ENCODE peak calls at places on chromosomes 11 and 22, in five cellular contexts. O is neuronal stem cell, U is IMR-90, I is mesenchymal stem cell, N is H9. S is an unnamed sample.

GRCh38 chr11:34366522-34366921 is 8.7 kb upstream of the ABTB2 start:
- DNase-seq in U (no peak), O (no peak), N (no peak), I (no peak), S (peak)

GRCh38 chr11:64489831-64490441 is 101.1 kb upstream of the SLC22A12 start:
- DNase-seq in I (peak), N (peak), U (peak), O (peak), S (peak)

GRCh38 chr22:23210428-23211170 is 30.3 kb downstream of the BCR start:
- DNase-seq in N (no peak), O (no peak), I (no peak), U (no peak), S (no peak)

GRCh38 chr22:49760280-49760629 is 67.4 kb downstream of the BRD1 start:
- DNase-seq in U (no peak), O (no peak), I (no peak), N (no peak), S (no peak)

GRCh38 chr11:70247042-70247709 is 23.3 kb upstream of the PPFIA1 start:
- DNase-seq in I (no peak), O (no peak), U (peak), N (no peak), S (no peak)

GRCh38 chr11:119671561-119672015 is 57.4 kb downstream of the NECTIN1 start:
- DNase-seq in U (peak), N (no peak), O (no peak), I (peak), S (no peak)

GRCh38 chr22:17931400-17931825 is 92.9 kb downstream of the MICAL3 start:
- DNase-seq in N (no peak), U (no peak), O (no peak), I (no peak), S (no peak)

GRCh38 chr11:18312663-18313420 is 9.1 kb downstream of the HPS5 start:
- DNase-seq in U (peak), N (no peak), O (no peak), I (peak), S (peak)

GRCh38 chr11:77188323-77188911 is 60.4 kb downstream of the MYO7A start:
- DNase-seq in O (peak), I (peak), U (peak), N (peak), S (peak)

GRCh38 chr22:41828516-41828915 is 4.4 kb upstream of the SREBF2 start:
- DNase-seq in N (no peak), I (no peak), O (no peak), U (no peak), S (peak)

GRCh38 chr11:6225896-6226295 is 8.5 kb downstream of the FHIP1B start:
- DNase-seq in U (no peak), I (no peak), O (no peak), N (no peak), S (no peak)

GRCh38 chr11:125429174-125429707 is 66.8 kb downstream of the FEZ1 start:
- DNase-seq in U (peak), O (peak), N (peak), I (peak), S (peak)

GRCh38 chr11:95092549-95093324 is 3.1 kb downstream of the ENDOD1 start:
- DNase-seq in I (peak), O (no peak), N (no peak), U (peak), S (peak)

GRCh38 chr22:23744001-23744400 is 6.9 kb downstream of the ZNF70 start:
- DNase-seq in N (no peak), O (no peak), I (no peak), U (no peak), S (no peak)

GRCh38 chr11:67298786-67299185 is 4.5 kb upstream of the SSH3 start:
- DNase-seq in I (no peak), U (no peak), O (no peak), N (no peak), S (no peak)

GRCh38 chr11:130003717-130004001 is 1.0 kb upstream of the PRDM10 start:
- DNase-seq in N (no peak), I (no peak), U (no peak), O (no peak), S (no peak)

GRCh38 chr11:130002352-130002845 is at the start of gene PRDM10:
- DNase-seq in O (peak), I (peak), N (peak), U (peak), S (peak)

GRCh38 chr11:130002846-130003716 is 446 bp upstream of the PRDM10 start:
- DNase-seq in O (peak), I (peak), N (peak), U (peak), S (peak)

GRCh38 chr11:130008326-130008725 is 5.7 kb upstream of the PRDM10 start:
- DNase-seq in N (no peak), I (no peak), U (no peak), O (no peak), S (no peak)

DNA sequence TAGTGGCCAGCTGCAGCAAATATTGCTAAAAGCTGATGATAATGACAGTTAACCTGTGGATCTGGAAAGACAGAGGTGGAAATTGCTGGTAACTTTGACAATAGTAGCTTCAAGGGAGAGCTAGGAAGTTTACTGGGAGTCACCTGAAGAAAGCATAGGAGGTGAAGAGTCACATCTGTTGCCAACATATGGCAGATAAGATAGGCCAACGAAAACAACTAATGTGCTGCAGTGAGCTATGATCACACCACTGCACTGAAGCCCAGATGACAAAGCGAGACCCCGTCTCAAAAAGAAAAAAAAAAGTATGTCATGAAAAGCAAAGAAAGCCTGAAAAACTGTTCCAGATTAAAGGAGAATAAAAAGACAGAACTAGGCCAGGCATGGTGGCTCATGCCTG is 4.3 kb upstream of the PRDM10 start:
- DNase-seq in U (no peak), O (no peak), N (no peak), I (no peak), S (no peak)
- H2BK120ac ChIP-seq in U (no peak), O (no peak), N (no peak), I (no peak), S (no peak)

GRCh38 chr11:3214420-3214699 is 4.3 kb downstream of the MRGPRG start:
- DNase-seq in U (no peak), N (no peak), O (no peak), I (no peak), S (no peak)

GRCh38 chr11:3213659-3214419 is 4.8 kb downstream of the MRGPRG start:
- DNase-seq in I (no peak), O (no peak), U (no peak), N (no peak), S (no peak)

GRCh38 chr11:3217751-3218482 is 696 bp downstream of the MRGPRG start:
- DNase-seq in U (no peak), O (no peak), N (peak), I (no peak), S (no peak)

GRCh38 chr11:3216027-3216525 is 2.5 kb downstream of the MRGPRG start:
- DNase-seq in U (no peak), N (peak), I (no peak), O (no peak), S (no peak)

DNA sequence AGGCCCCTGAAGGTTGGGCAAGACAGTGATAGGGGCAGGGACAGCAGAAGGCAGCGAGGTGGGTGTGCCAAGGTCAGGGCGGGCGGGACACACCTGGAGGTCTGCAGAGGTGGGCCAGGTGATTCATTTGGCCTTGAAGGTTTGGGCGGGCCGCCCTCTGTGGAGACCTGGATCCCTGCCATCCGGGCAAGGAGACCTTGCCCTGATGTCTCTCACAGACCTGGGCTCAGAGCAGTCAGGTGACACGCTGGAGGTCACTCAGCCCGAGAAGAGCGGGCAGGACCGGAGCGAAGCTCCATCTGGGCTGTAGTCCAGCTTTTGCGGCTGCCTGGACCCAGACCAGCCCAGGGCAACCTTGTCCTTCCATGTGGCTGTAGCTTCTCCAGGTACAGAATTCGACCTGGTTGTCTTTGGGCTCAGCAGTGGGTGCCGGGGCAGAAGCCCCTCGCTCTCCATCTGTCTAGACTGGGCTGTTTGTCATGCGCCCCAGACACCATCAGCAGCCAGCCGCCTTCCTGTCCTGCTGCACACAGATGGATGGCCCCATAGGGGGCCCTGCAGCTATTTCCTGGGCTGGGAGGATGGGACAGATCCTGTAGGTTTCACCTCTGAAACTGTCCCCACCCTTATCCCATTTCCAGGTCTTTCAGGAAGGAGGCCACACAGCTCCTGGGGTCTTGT is 3.1 kb downstream of the MRGPRG start:
- DNase-seq in U (no peak), I (no peak), O (no peak), N (no peak), S (no peak)
- H2BK120ac ChIP-seq in U (no peak), I (no peak), O (no peak), N (no peak), S (no peak)

GRCh38 chr11:1732421-1733008 is 17.9 kb downstream of the IFITM10 start:
- DNase-seq in I (no peak), N (no peak), O (no peak), U (no peak), S (no peak)
- H2BK120ac ChIP-seq in I (no peak), N (no peak), O (no peak), U (no peak), S (no peak)

DNA sequence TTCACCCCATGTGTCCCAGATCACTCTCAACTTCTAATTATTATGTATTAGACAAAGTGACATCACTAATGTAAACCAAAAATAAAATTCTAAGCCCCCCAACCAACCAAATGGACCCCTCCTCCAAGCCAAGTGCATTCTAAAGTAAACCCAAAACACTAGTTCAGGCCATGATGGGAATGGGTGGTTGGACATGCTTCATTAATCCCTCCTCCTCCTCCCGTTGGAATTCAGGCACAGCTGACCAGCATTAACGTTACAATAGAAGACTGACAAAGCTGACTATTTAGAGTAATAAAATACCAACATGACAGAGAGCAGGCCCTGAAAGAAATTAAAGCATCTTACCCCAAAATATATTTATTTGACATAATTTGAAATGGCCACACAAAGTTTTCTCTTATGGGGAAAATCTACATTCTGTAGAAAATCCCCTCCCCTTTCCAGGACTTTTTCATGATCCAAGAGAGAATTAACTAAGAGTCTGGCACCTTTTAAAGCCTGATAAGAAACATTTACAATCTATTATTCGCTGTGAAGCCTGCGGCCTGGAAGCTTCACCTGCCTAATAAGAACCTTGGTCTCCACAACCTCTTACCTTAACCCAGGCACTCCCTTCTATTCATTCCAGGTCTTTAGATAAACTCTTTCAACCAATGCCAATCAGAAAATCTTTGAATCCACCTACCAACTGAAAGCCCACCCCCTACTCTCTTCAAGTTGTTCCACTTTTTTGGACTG is 948.5 kb upstream of the CCDC90B start:
- DNase-seq in I (no peak), U (no peak), O (no peak), N (no peak), S (no peak)
- H2BK120ac ChIP-seq in I (no peak), U (no peak), O (no peak), N (no peak), S (no peak)

GRCh38 chr11:313304-313786 is 495 bp upstream of the IFITM1 start:
- DNase-seq in O (no peak), I (no peak), N (no peak), U (no peak), S (no peak)

GRCh38 chr11:309558-309855 is 1.9 kb downstream of the IFITM2 start:
- DNase-seq in I (no peak), U (no peak), O (no peak), N (no peak), S (no peak)

GRCh38 chr11:313787-314547 is at the start of gene IFITM1:
- DNase-seq in U (peak), O (no peak), N (no peak), I (peak), S (no peak)

GRCh38 chr11:315051-315481 is 1.2 kb downstream of the IFITM1 start:
- DNase-seq in N (no peak), I (peak), O (no peak), U (no peak), S (no peak)

DNA sequence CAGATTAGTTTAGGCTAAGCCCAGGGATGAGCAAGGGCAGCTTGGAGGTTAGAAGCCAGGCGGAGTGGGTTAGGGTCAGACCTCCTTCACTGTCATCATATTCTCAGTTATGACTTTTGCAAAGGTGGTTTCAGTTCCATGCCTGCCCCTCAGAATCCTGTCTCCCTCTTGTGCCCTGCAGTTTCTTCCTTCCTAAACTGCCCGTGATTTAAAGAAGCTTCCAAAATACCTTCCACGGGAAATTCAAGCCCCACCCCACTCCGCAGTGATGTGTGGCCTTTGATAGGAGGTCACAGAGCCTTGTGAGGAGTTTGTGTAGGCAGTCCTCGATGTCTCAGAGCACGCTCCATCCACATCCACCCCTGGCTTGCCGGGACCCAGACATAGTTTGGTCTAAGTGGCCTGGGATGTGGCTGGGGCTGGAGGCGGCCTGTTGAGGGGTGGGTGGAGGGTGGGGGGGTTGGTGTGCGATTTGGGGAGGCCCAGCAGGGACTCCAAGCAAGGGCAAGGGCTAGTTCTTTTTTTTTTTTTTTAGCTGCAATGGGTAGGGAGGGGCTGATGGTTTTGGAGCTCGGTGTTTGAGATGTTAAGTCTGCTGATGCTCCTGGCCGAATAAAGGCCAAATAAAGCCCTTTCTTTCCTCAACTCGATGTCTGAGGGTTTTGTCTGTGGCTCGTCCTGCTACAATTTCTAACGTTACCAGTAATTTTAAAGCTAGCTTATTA is 1.6 kb upstream of the IFITM1 start:
- DNase-seq in O (no peak), U (no peak), I (no peak), N (no peak), S (no peak)
- H2BK120ac ChIP-seq in O (no peak), U (peak), I (peak), N (no peak), S (no peak)

S was measured in trophoblast cell.